ENCODE peak calls at places on chromosomes 6 and 20, in seven cellular contexts. G is H9, H is mesendoderm, T is IMR-90, X is mesenchymal stem cell, P is H1, L is trophoblast cell. S is an unnamed sample.
A peak's percentile ranks its signal among the peaks of the same experiment; 100 is the strongest.

GRCh38 chr6:150685860-150686259 is 86.2 kb downstream of the PLEKHG1 start:
- DNase-seq in G (peak; percentile 73), H (peak; percentile 87), T (peak; percentile 1), X (no peak), P (peak; percentile 89), L (peak; percentile 82), S (no peak)

GRCh38 chr6:16438677-16439615 is 200.6 kb downstream of the GMPR start:
- DNase-seq in G (no peak), H (peak; percentile 54), T (peak; percentile 70), X (peak; percentile 59), P (no peak), L (no peak), S (peak; percentile 17)

GRCh38 chr20:49894073-49894470 is 21.3 kb downstream of the SPATA2 start:
- DNase-seq in G (no peak), H (no peak), T (no peak), X (no peak), P (no peak), L (no peak), S (no peak)

GRCh38 chr6:125114248-125114858 is 39.2 kb upstream of the TPD52L1 start:
- DNase-seq in G (no peak), H (peak; percentile 47), T (peak; percentile 61), X (peak; percentile 66), P (no peak), L (peak; percentile 92), S (no peak)

GRCh38 chr20:61891916-61892649 is 173.6 kb downstream of the TAF4 start:
- DNase-seq in G (no peak), H (no peak), T (no peak), X (no peak), P (no peak), L (no peak), S (no peak)

GRCh38 chr20:22700387-22700786 is 116.0 kb upstream of the FOXA2 start:
- DNase-seq in G (no peak), H (no peak), T (no peak), X (no peak), P (no peak), L (no peak), S (no peak)

GRCh38 chr6:133587841-133588240 is 301.1 kb upstream of the TCF21 start:
- DNase-seq in G (no peak), H (no peak), T (peak; percentile 87), X (no peak), P (no peak), L (no peak), S (no peak)

GRCh38 chr6:169795196-169795595 is 43.8 kb downstream of the ERMARD start:
- DNase-seq in G (no peak), H (peak; percentile 7), T (no peak), X (no peak), P (no peak), L (no peak), S (no peak)

GRCh38 chr6:30720738-30721197 is 616 bp downstream of the TUBB start:
- DNase-seq in G (peak; percentile 59), H (peak; percentile 81), T (peak; percentile 32), X (peak; percentile 52), P (peak; percentile 72), L (peak; percentile 54), S (no peak)

GRCh38 chr6:27135087-27135657 is 112.3 kb upstream of the PRSS16 start:
- DNase-seq in G (no peak), H (no peak), T (no peak), X (no peak), P (no peak), L (peak; percentile 5), S (no peak)

GRCh38 chr6:61809004-61809595 is 476.9 kb downstream of the KHDRBS2 start:
- DNase-seq in G (no peak), H (peak; percentile 62), T (no peak), X (peak; percentile 44), P (no peak), L (peak; percentile 44), S (peak; percentile 17)

GRCh38 chr20:36128463-36129176 is 25.9 kb upstream of the EPB41L1 start:
- DNase-seq in G (no peak), H (peak; percentile 72), T (peak; percentile 85), X (peak; percentile 79), P (no peak), L (no peak), S (no peak)

GRCh38 chr20:32727663-32728062 is 15.6 kb downstream of the COMMD7 start:
- DNase-seq in G (no peak), H (peak; percentile 48), T (peak; percentile 93), X (peak; percentile 58), P (no peak), L (no peak), S (no peak)

GRCh38 chr6:99434702-99435530 is 9.8 kb upstream of the PNISR start:
- DNase-seq in G (no peak), H (peak; percentile 13), T (peak; percentile 44), X (peak; percentile 52), P (no peak), L (peak; percentile 60), S (no peak)

GRCh38 chr6:128057541-128058335 is 156.9 kb upstream of the THEMIS start:
- DNase-seq in G (no peak), H (no peak), T (peak; percentile 61), X (peak; percentile 26), P (no peak), L (no peak), S (no peak)

GRCh38 chr6:35519313-35520015 is 6.8 kb upstream of the TULP1 start:
- DNase-seq in G (no peak), H (no peak), T (no peak), X (no peak), P (no peak), L (peak; percentile 92), S (no peak)

GRCh38 chr6:34071111-34071883 is 74.6 kb downstream of the GRM4 start:
- DNase-seq in G (no peak), H (no peak), T (no peak), X (no peak), P (no peak), L (no peak), S (no peak)

DNA sequence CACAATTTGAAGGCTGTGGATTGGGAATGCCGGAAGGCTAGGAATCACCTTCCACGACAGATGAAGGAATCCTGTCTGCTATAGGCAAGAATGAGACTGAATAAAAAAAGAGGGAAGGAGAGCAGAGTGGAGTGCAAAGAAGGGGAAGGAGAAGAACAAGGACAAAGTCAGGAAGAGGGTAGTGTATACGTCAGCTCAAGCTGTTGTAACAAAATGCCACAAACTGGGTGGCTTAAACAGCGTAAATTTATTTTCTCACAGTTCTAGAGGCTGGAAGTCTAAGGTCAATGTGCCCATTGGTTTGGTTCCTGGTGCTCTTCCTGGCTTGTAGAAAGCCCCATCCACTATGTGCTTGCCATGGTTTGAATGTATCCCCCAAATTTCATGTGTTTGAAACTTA is 104.5 kb downstream of the TTLL2 start:
- DNase-seq in G (no peak), H (no peak), T (no peak), X (no peak), P (no peak), L (no peak), S (no peak)
- H2BK5ac ChIP-seq in G (no peak overlapping the region), H (no peak overlapping the region), T (no peak overlapping the region), X (no peak overlapping the region), P (no peak overlapping the region), L (no peak overlapping the region), S (no peak overlapping the region)

GRCh38 chr20:54340667-54341081 is 132.8 kb downstream of the PFDN4 start:
- DNase-seq in G (no peak), H (no peak), T (peak; percentile 84), X (no peak), P (no peak), L (no peak), S (no peak)
- H3K9ac ChIP-seq in G (no peak overlapping the region), H (no peak overlapping the region), T (no peak overlapping the region), X (peak overlapping the region; percentile 45), P (no peak overlapping the region), L (no peak overlapping the region), S (no peak overlapping the region)

GRCh38 chr6:91094341-91094740 is 507.5 kb upstream of the MAP3K7 start:
- DNase-seq in G (no peak), H (no peak), T (no peak), X (no peak), P (no peak), L (no peak), S (no peak)

GRCh38 chr6:91098006-91098405 is 511.1 kb upstream of the MAP3K7 start:
- DNase-seq in G (no peak), H (no peak), T (no peak), X (no peak), P (no peak), L (no peak), S (no peak)

GRCh38 chr6:91097316-91097878 is 510.5 kb upstream of the MAP3K7 start:
- DNase-seq in G (no peak), H (no peak), T (no peak), X (no peak), P (no peak), L (no peak), S (no peak)

GRCh38 chr6:91094806-91095475 is 508.1 kb upstream of the MAP3K7 start:
- DNase-seq in G (no peak), H (no peak), T (no peak), X (no peak), P (no peak), L (no peak), S (no peak)

DNA sequence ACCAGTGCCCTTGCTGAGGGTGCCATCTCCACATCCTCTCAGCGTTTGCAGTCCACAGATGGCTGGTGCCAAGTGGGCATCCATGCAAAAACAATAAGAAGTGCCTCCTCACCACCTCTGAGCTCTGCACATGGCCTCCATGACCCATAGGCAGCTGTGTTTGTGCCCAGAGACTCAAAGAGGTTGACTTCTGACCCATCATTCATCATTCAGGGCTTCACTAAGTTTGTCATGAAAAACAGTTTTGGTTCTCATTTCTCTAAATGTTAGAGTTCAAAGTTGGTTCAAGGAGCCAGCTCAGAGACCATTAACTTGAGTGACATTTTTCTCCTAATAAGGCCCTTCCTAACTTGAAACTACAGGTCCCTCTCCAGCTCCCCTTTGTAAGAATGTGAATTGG is 512.6 kb upstream of the MAP3K7 start:
- DNase-seq in G (no peak), H (no peak), T (no peak), X (no peak), P (no peak), L (no peak), S (no peak)
- H2BK5ac ChIP-seq in G (no peak overlapping the region), H (no peak overlapping the region), T (no peak overlapping the region), X (no peak overlapping the region), P (no peak overlapping the region), L (no peak overlapping the region), S (no peak overlapping the region)

GRCh38 chr6:159451051-159451450 is 242.0 kb downstream of the SOD2 start:
- DNase-seq in G (no peak), H (no peak), T (peak; percentile 78), X (no peak), P (no peak), L (no peak), S (no peak)

GRCh38 chr6:159455700-159456274 is 237.3 kb downstream of the SOD2 start:
- DNase-seq in G (no peak), H (no peak), T (no peak), X (no peak), P (no peak), L (no peak), S (no peak)

GRCh38 chr6:159461266-159461665 is 231.8 kb downstream of the SOD2 start:
- DNase-seq in G (no peak), H (peak; percentile 49), T (no peak), X (no peak), P (no peak), L (peak; percentile 69), S (no peak)

GRCh38 chr6:159460476-159460875 is 232.6 kb downstream of the SOD2 start:
- DNase-seq in G (no peak), H (peak; percentile 37), T (no peak), X (no peak), P (no peak), L (no peak), S (no peak)

DNA sequence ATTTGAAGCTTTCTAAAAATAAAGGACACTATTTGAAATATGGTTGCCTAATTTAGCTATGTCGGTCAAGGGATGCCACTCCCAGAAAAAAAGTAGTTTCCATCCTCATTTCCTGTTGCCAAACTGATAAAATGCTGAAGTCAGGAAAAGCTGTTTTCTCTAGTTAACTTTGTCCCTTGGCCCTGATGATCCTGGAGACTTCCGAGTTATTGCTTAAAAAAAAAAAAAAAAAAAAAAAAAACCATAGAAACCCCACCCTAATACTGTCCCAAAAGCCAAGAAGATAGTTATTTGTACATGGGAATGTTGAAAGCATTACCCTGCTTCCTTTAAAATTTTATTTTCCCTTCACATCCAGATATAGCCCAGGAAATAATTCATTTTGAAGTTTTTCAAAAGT is 236.7 kb downstream of the SOD2 start:
- DNase-seq in G (no peak), H (no peak), T (no peak), X (no peak), P (no peak), L (no peak), S (no peak)
- H3K9ac ChIP-seq in G (no peak overlapping the region), H (no peak overlapping the region), T (no peak overlapping the region), X (peak overlapping the region; percentile 4), P (no peak overlapping the region), L (no peak overlapping the region), S (no peak overlapping the region)

S was measured in neuronal stem cell.